ENCODE peak calls at places on chromosome 2, in seven cellular contexts. One of them, this sample, is unnamed.

GRCh38 chr2:227862741-227863588 is 8.5 kb upstream of the DAW1 start:
- DNase-seq in CD4-positive, alpha-beta T cell: no peak
- DNase-seq in body of pancreas: peak
- DNase-seq in bronchial epithelial cell: peak
- DNase-seq in left lung: no peak
- DNase-seq in cardiac muscle cell: no peak
- DNase-seq in AG10803: peak
- DNase-seq in this sample: no peak

GRCh38 chr2:28391564-28392296 is 928 bp upstream of the FOSL2 start:
- DNase-seq in CD4-positive, alpha-beta T cell: peak
- DNase-seq in body of pancreas: peak
- DNase-seq in bronchial epithelial cell: peak
- DNase-seq in left lung: peak
- DNase-seq in cardiac muscle cell: peak
- DNase-seq in AG10803: peak
- DNase-seq in this sample: peak

GRCh38 chr2:215657844-215658243 is 222.0 kb upstream of the FN1 start:
- DNase-seq in CD4-positive, alpha-beta T cell: no peak
- DNase-seq in body of pancreas: no peak
- DNase-seq in bronchial epithelial cell: peak
- DNase-seq in left lung: no peak
- DNase-seq in cardiac muscle cell: no peak
- DNase-seq in AG10803: peak
- DNase-seq in this sample: no peak

GRCh38 chr2:168454737-168455691 is 1.1 kb upstream of the CERS6 start:
- DNase-seq in CD4-positive, alpha-beta T cell: no peak
- DNase-seq in body of pancreas: no peak
- DNase-seq in bronchial epithelial cell: no peak
- DNase-seq in left lung: no peak
- DNase-seq in cardiac muscle cell: no peak
- DNase-seq in AG10803: no peak
- DNase-seq in this sample: no peak

GRCh38 chr2:240647503-240648154 is 22.3 kb downstream of the GPR35 start:
- DNase-seq in CD4-positive, alpha-beta T cell: no peak
- DNase-seq in body of pancreas: no peak
- DNase-seq in bronchial epithelial cell: no peak
- DNase-seq in left lung: peak
- DNase-seq in cardiac muscle cell: no peak
- DNase-seq in AG10803: no peak
- DNase-seq in this sample: no peak

GRCh38 chr2:8334866-8335325 is 347.0 kb upstream of the ID2 start:
- DNase-seq in CD4-positive, alpha-beta T cell: no peak
- DNase-seq in body of pancreas: no peak
- DNase-seq in bronchial epithelial cell: no peak
- DNase-seq in left lung: no peak
- DNase-seq in cardiac muscle cell: no peak
- DNase-seq in AG10803: no peak
- DNase-seq in this sample: no peak

GRCh38 chr2:218003265-218003950 is 613 bp upstream of the TNS1 start:
- DNase-seq in CD4-positive, alpha-beta T cell: no peak
- DNase-seq in body of pancreas: peak
- DNase-seq in bronchial epithelial cell: no peak
- DNase-seq in left lung: no peak
- DNase-seq in cardiac muscle cell: no peak
- DNase-seq in AG10803: peak
- DNase-seq in this sample: no peak

GRCh38 chr2:48194641-48195040 is 288.3 kb upstream of the FBXO11 start:
- DNase-seq in CD4-positive, alpha-beta T cell: no peak
- DNase-seq in body of pancreas: no peak
- DNase-seq in bronchial epithelial cell: no peak
- DNase-seq in left lung: no peak
- DNase-seq in cardiac muscle cell: no peak
- DNase-seq in AG10803: no peak
- DNase-seq in this sample: no peak

GRCh38 chr2:215140166-215140707 is 1.8 kb upstream of the ABCA12 start:
- DNase-seq in CD4-positive, alpha-beta T cell: no peak
- DNase-seq in body of pancreas: no peak
- DNase-seq in bronchial epithelial cell: peak
- DNase-seq in left lung: no peak
- DNase-seq in cardiac muscle cell: no peak
- DNase-seq in AG10803: no peak
- DNase-seq in this sample: no peak

GRCh38 chr2:136204959-136205358 is 87.0 kb upstream of the CXCR4 start:
- DNase-seq in CD4-positive, alpha-beta T cell: no peak
- DNase-seq in body of pancreas: no peak
- DNase-seq in bronchial epithelial cell: no peak
- DNase-seq in left lung: no peak
- DNase-seq in cardiac muscle cell: no peak
- DNase-seq in AG10803: no peak
- DNase-seq in this sample: no peak

GRCh38 chr2:33108483-33109443 is 162.0 kb downstream of the LTBP1 start:
- DNase-seq in CD4-positive, alpha-beta T cell: no peak
- DNase-seq in body of pancreas: no peak
- DNase-seq in bronchial epithelial cell: peak
- DNase-seq in left lung: no peak
- DNase-seq in cardiac muscle cell: peak
- DNase-seq in AG10803: peak
- DNase-seq in this sample: no peak

GRCh38 chr2:179268277-179268935 is 3.8 kb upstream of the SESTD1 start:
- DNase-seq in CD4-positive, alpha-beta T cell: no peak
- DNase-seq in body of pancreas: peak
- DNase-seq in bronchial epithelial cell: peak
- DNase-seq in left lung: no peak
- DNase-seq in cardiac muscle cell: no peak
- DNase-seq in AG10803: peak
- DNase-seq in this sample: no peak

GRCh38 chr2:119753041-119753929 is 6.4 kb upstream of the PTPN4 start:
- DNase-seq in CD4-positive, alpha-beta T cell: peak
- DNase-seq in body of pancreas: peak
- DNase-seq in bronchial epithelial cell: peak
- DNase-seq in left lung: no peak
- DNase-seq in cardiac muscle cell: peak
- DNase-seq in AG10803: peak
- DNase-seq in this sample: no peak

GRCh38 chr2:58923869-58924268 is 682.7 kb upstream of the FANCL start:
- DNase-seq in CD4-positive, alpha-beta T cell: no peak
- DNase-seq in body of pancreas: no peak
- DNase-seq in bronchial epithelial cell: peak
- DNase-seq in left lung: no peak
- DNase-seq in cardiac muscle cell: no peak
- DNase-seq in AG10803: peak
- DNase-seq in this sample: no peak

GRCh38 chr2:165847001-165847400 is 53.0 kb upstream of the GALNT3 start:
- DNase-seq in CD4-positive, alpha-beta T cell: no peak
- DNase-seq in body of pancreas: no peak
- DNase-seq in bronchial epithelial cell: no peak
- DNase-seq in left lung: no peak
- DNase-seq in cardiac muscle cell: no peak
- DNase-seq in AG10803: no peak
- DNase-seq in this sample: no peak

GRCh38 chr2:112151701-112152440 is 13.7 kb downstream of the FBLN7 start:
- DNase-seq in CD4-positive, alpha-beta T cell: no peak
- DNase-seq in body of pancreas: no peak
- DNase-seq in bronchial epithelial cell: no peak
- DNase-seq in left lung: no peak
- DNase-seq in cardiac muscle cell: no peak
- DNase-seq in AG10803: no peak
- DNase-seq in this sample: no peak

GRCh38 chr2:3662239-3662638 is 4.2 kb downstream of the ALLC start:
- DNase-seq in CD4-positive, alpha-beta T cell: no peak
- DNase-seq in body of pancreas: no peak
- DNase-seq in bronchial epithelial cell: no peak
- DNase-seq in left lung: no peak
- DNase-seq in cardiac muscle cell: no peak
- DNase-seq in AG10803: no peak
- DNase-seq in this sample: no peak

GRCh38 chr2:20129320-20130274 is 78.2 kb upstream of the LAPTM4A start:
- DNase-seq in CD4-positive, alpha-beta T cell: no peak
- DNase-seq in body of pancreas: peak
- DNase-seq in bronchial epithelial cell: no peak
- DNase-seq in left lung: no peak
- DNase-seq in cardiac muscle cell: no peak
- DNase-seq in AG10803: no peak
- DNase-seq in this sample: no peak

GRCh38 chr2:86140969-86141392 is 34.9 kb downstream of the PTCD3 start:
- DNase-seq in CD4-positive, alpha-beta T cell: no peak
- DNase-seq in body of pancreas: no peak
- DNase-seq in bronchial epithelial cell: no peak
- DNase-seq in left lung: no peak
- DNase-seq in cardiac muscle cell: peak
- DNase-seq in AG10803: peak
- DNase-seq in this sample: no peak

GRCh38 chr2:195470622-195471021 is 186.4 kb upstream of the SLC39A10 start:
- DNase-seq in CD4-positive, alpha-beta T cell: no peak
- DNase-seq in body of pancreas: no peak
- DNase-seq in bronchial epithelial cell: no peak
- DNase-seq in left lung: no peak
- DNase-seq in cardiac muscle cell: no peak
- DNase-seq in AG10803: no peak
- DNase-seq in this sample: no peak

GRCh38 chr2:159140070-159140774 is 146.3 kb downstream of the WDSUB1 start:
- DNase-seq in CD4-positive, alpha-beta T cell: no peak
- DNase-seq in body of pancreas: no peak
- DNase-seq in bronchial epithelial cell: peak
- DNase-seq in left lung: no peak
- DNase-seq in cardiac muscle cell: no peak
- DNase-seq in AG10803: peak
- DNase-seq in this sample: no peak

GRCh38 chr2:222239945-222240675 is 58.7 kb downstream of the PAX3 start:
- DNase-seq in CD4-positive, alpha-beta T cell: no peak
- DNase-seq in body of pancreas: peak
- DNase-seq in bronchial epithelial cell: no peak
- DNase-seq in left lung: peak
- DNase-seq in cardiac muscle cell: peak
- DNase-seq in AG10803: no peak
- DNase-seq in this sample: no peak

GRCh38 chr2:45259144-45259543 is 249.9 kb upstream of the SIX2 start:
- DNase-seq in CD4-positive, alpha-beta T cell: no peak
- DNase-seq in body of pancreas: no peak
- DNase-seq in bronchial epithelial cell: peak
- DNase-seq in left lung: no peak
- DNase-seq in cardiac muscle cell: no peak
- DNase-seq in AG10803: no peak
- DNase-seq in this sample: no peak

GRCh38 chr2:29119211-29119610 is 4.0 kb downstream of the CLIP4 start:
- DNase-seq in CD4-positive, alpha-beta T cell: no peak
- DNase-seq in body of pancreas: no peak
- DNase-seq in bronchial epithelial cell: peak
- DNase-seq in left lung: no peak
- DNase-seq in cardiac muscle cell: no peak
- DNase-seq in AG10803: no peak
- DNase-seq in this sample: no peak

GRCh38 chr2:174449033-174449432 is 37.8 kb downstream of the GPR155 start:
- DNase-seq in CD4-positive, alpha-beta T cell: no peak
- DNase-seq in body of pancreas: no peak
- DNase-seq in bronchial epithelial cell: no peak
- DNase-seq in left lung: no peak
- DNase-seq in cardiac muscle cell: no peak
- DNase-seq in AG10803: no peak
- DNase-seq in this sample: no peak

GRCh38 chr2:107001081-107001480 is 115.1 kb upstream of the ST6GAL2 start:
- DNase-seq in CD4-positive, alpha-beta T cell: no peak
- DNase-seq in body of pancreas: no peak
- DNase-seq in bronchial epithelial cell: no peak
- DNase-seq in left lung: no peak
- DNase-seq in cardiac muscle cell: no peak
- DNase-seq in AG10803: no peak
- DNase-seq in this sample: no peak

GRCh38 chr2:219405451-219405850 is 12.7 kb upstream of the DES start:
- DNase-seq in CD4-positive, alpha-beta T cell: no peak
- DNase-seq in body of pancreas: no peak
- DNase-seq in bronchial epithelial cell: no peak
- DNase-seq in left lung: no peak
- DNase-seq in cardiac muscle cell: peak
- DNase-seq in AG10803: no peak
- DNase-seq in this sample: peak
- TF ChIP-seq CTCF in CD4-positive, alpha-beta T cell: no peak
- TF ChIP-seq CTCF in body of pancreas: no peak
- TF ChIP-seq CTCF in bronchial epithelial cell: no peak
- TF ChIP-seq CTCF in left lung: no peak
- TF ChIP-seq CTCF in cardiac muscle cell: peak
- TF ChIP-seq CTCF in AG10803: peak
- TF ChIP-seq CTCF in this sample: peak

GRCh38 chr2:232030229-232030628 is 68.7 kb downstream of the DIS3L2 start:
- DNase-seq in CD4-positive, alpha-beta T cell: no peak
- DNase-seq in body of pancreas: no peak
- DNase-seq in bronchial epithelial cell: no peak
- DNase-seq in left lung: no peak
- DNase-seq in cardiac muscle cell: no peak
- DNase-seq in AG10803: no peak
- DNase-seq in this sample: peak
- TF ChIP-seq CTCF in CD4-positive, alpha-beta T cell: no peak
- TF ChIP-seq CTCF in body of pancreas: peak
- TF ChIP-seq CTCF in bronchial epithelial cell: no peak
- TF ChIP-seq CTCF in left lung: no peak
- TF ChIP-seq CTCF in cardiac muscle cell: peak
- TF ChIP-seq CTCF in AG10803: peak
- TF ChIP-seq CTCF in this sample: peak

GRCh38 chr2:102365763-102366162 is 10.2 kb downstream of the IL18R1 start:
- DNase-seq in CD4-positive, alpha-beta T cell: no peak
- DNase-seq in body of pancreas: no peak
- DNase-seq in bronchial epithelial cell: no peak
- DNase-seq in left lung: no peak
- DNase-seq in cardiac muscle cell: no peak
- DNase-seq in AG10803: no peak
- DNase-seq in this sample: no peak
- TF ChIP-seq CTCF in CD4-positive, alpha-beta T cell: no peak
- TF ChIP-seq CTCF in body of pancreas: no peak
- TF ChIP-seq CTCF in bronchial epithelial cell: no peak
- TF ChIP-seq CTCF in left lung: no peak
- TF ChIP-seq CTCF in cardiac muscle cell: no peak
- TF ChIP-seq CTCF in AG10803: no peak
- TF ChIP-seq CTCF in this sample: no peak

GRCh38 chr2:31318360-31319336 is 84.7 kb downstream of the EHD3 start:
- DNase-seq in CD4-positive, alpha-beta T cell: no peak
- DNase-seq in body of pancreas: peak
- DNase-seq in bronchial epithelial cell: no peak
- DNase-seq in left lung: peak
- DNase-seq in cardiac muscle cell: no peak
- DNase-seq in AG10803: peak
- DNase-seq in this sample: no peak

GRCh38 chr2:31319391-31320175 is 85.6 kb downstream of the EHD3 start:
- DNase-seq in CD4-positive, alpha-beta T cell: no peak
- DNase-seq in body of pancreas: peak
- DNase-seq in bronchial epithelial cell: no peak
- DNase-seq in left lung: no peak
- DNase-seq in cardiac muscle cell: no peak
- DNase-seq in AG10803: peak
- DNase-seq in this sample: no peak

GRCh38 chr2:31322376-31322775 is 88.4 kb downstream of the EHD3 start:
- DNase-seq in CD4-positive, alpha-beta T cell: no peak
- DNase-seq in body of pancreas: no peak
- DNase-seq in bronchial epithelial cell: no peak
- DNase-seq in left lung: no peak
- DNase-seq in cardiac muscle cell: peak
- DNase-seq in AG10803: peak
- DNase-seq in this sample: no peak

GRCh38 chr2:31312898-31313297 is 78.9 kb downstream of the EHD3 start:
- DNase-seq in CD4-positive, alpha-beta T cell: no peak
- DNase-seq in body of pancreas: no peak
- DNase-seq in bronchial epithelial cell: peak
- DNase-seq in left lung: no peak
- DNase-seq in cardiac muscle cell: no peak
- DNase-seq in AG10803: peak
- DNase-seq in this sample: no peak

GRCh38 chr2:31317387-31317786 is 83.4 kb downstream of the EHD3 start:
- DNase-seq in CD4-positive, alpha-beta T cell: no peak
- DNase-seq in body of pancreas: no peak
- DNase-seq in bronchial epithelial cell: no peak
- DNase-seq in left lung: no peak
- DNase-seq in cardiac muscle cell: no peak
- DNase-seq in AG10803: no peak
- DNase-seq in this sample: no peak
- TF ChIP-seq CTCF in CD4-positive, alpha-beta T cell: no peak
- TF ChIP-seq CTCF in body of pancreas: no peak
- TF ChIP-seq CTCF in bronchial epithelial cell: no peak
- TF ChIP-seq CTCF in left lung: no peak
- TF ChIP-seq CTCF in cardiac muscle cell: no peak
- TF ChIP-seq CTCF in AG10803: no peak
- TF ChIP-seq CTCF in this sample: no peak